ENCODE peak calls at places on chromosome 7, in six cellular contexts. Z, L, F, I, R and K are unnamed samples.

GRCh38 chr7:154997840-154998370 is 5.0 kb downstream of the PAXIP1 start:
- DNase-seq in Z (no peak), L (no peak), F (no peak), I (no peak), R (no peak), K (no peak)

GRCh38 chr7:65441010-65441409 is 67.4 kb downstream of the ZNF92 start:
- DNase-seq in Z (no peak), L (no peak), F (no peak), I (no peak), R (peak; percentile 3), K (no peak)

GRCh38 chr7:89605362-89605761 is 548.9 kb upstream of the STEAP1 start:
- DNase-seq in Z (no peak), L (no peak), F (no peak), I (no peak), R (no peak), K (no peak)

GRCh38 chr7:50389961-50390360 is 60.2 kb downstream of the FIGNL1 start:
- DNase-seq in Z (no peak), L (no peak), F (no peak), I (no peak), R (no peak), K (no peak)

GRCh38 chr7:21869785-21870402 is 75.8 kb downstream of the CDCA7L start:
- DNase-seq in Z (no peak), L (no peak), F (no peak), I (no peak), R (peak; percentile 14), K (no peak)

GRCh38 chr7:41268874-41269273 is 434.0 kb downstream of the INHBA start:
- DNase-seq in Z (no peak), L (no peak), F (no peak), I (no peak), R (no peak), K (no peak)

GRCh38 chr7:93926800-93927199 is 5.3 kb downstream of the GNG11 start:
- DNase-seq in Z (no peak), L (no peak), F (no peak), I (no peak), R (no peak), K (no peak)

GRCh38 chr7:157271315-157271990 is 65.4 kb upstream of the DNAJB6 start:
- DNase-seq in Z (no peak), L (no peak), F (no peak), I (no peak), R (no peak), K (no peak)

GRCh38 chr7:128139406-128139805 is 101.7 kb upstream of the LEP start:
- DNase-seq in Z (no peak), L (no peak), F (no peak), I (no peak), R (no peak), K (no peak)

GRCh38 chr7:128137096-128137655 is 103.9 kb upstream of the LEP start:
- DNase-seq in Z (no peak), L (no peak), F (no peak), I (no peak), R (no peak), K (no peak)

GRCh38 chr7:128135275-128136214 is 104.3 kb upstream of the LRRC4 start:
- DNase-seq in Z (peak; percentile 69), L (peak; percentile 78), F (peak; percentile 34), I (no peak), R (peak; percentile 48), K (peak; percentile 62)

GRCh38 chr7:128132426-128133069 is 101.3 kb upstream of the LRRC4 start:
- DNase-seq in Z (no peak), L (no peak), F (no peak), I (no peak), R (no peak), K (no peak)

GRCh38 chr7:128136215-128136597 is 104.9 kb upstream of the LEP start:
- DNase-seq in Z (no peak), L (no peak), F (no peak), I (no peak), R (no peak), K (no peak)
- TF ChIP-seq CTCF in Z (no peak), L (no peak), F (no peak), I (no peak), R (no peak), K (no peak)

DNA sequence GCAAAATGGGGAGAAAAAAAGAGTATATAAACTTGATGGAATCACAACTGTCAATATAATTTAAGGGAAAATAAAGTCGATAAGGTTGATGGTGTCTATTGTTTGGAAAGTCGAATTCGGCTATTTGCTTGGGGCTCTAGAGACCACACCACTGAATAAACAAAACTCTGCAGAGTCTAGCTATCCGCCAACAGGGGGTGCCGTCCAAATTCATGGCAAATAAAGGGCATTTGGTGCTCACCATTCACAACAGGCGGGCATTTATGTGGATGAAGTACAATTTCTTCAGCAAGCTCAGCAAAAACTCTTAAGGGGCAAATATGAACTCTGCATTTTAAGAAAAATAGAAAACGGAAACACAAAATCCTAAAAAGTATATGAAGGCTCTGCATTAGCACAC is 23.3 kb downstream of the CD36 start:
- DNase-seq in Z (no peak), L (no peak), F (no peak), I (no peak), R (peak; percentile 13), K (no peak)
- TF ChIP-seq CTCF in Z (no peak), L (no peak), F (peak; percentile 6), I (no peak), R (peak; percentile 13), K (no peak)

DNA sequence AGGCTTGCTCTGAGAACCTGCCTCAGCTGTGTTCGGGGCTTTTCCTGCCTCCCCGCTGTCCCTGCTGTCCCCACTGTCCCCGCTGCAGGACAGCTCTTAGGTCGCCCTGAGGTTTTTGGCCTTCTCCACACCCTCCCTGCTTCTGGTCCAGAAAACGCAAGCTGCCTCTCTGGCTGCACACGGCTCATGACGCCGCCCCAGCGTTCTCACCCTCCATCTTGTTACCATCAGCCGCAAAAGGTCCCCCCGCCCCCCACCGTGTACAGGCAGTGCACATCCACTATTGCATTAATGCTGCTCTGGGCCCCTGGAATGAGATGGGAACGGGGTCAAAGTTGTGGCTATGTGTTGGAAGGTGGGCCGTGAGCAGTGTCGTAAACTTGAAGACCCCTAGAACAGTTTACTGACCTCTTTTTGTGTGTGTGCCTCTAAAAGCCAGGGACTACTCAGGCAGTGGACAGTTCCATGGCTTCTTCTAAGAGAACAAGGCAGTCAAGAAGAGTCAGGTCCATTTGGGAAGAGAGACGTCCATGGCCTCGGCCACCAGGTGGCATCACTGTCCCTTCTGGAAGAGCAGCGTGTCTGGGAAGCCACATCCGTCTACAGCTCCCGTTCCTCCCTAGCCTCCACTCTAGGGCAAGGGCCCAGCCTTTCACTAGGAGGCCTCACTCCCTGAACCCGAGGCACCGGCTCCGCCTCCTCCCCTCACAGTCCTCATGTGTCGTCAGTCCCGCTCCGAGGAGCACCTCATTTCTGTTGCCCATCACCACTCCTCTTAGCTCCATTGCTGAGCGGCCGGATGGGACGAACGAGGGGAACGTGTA is 38.5 kb upstream of the MKRN1 start:
- DNase-seq in Z (peak; percentile 34), L (peak; percentile 88), F (peak; percentile 90), I (peak; percentile 35), R (peak; percentile 93), K (peak; percentile 79)
- TF ChIP-seq CTCF in Z (peak; percentile 50), L (peak; percentile 64), F (peak; percentile 89), I (peak; percentile 77), R (peak; percentile 92), K (peak; percentile 85)

GRCh38 chr7:140982508-140982907 is 32.2 kb downstream of the MRPS33 start:
- DNase-seq in Z (no peak), L (no peak), F (no peak), I (no peak), R (no peak), K (no peak)
- TF ChIP-seq CTCF in Z (no peak), L (no peak), F (no peak), I (no peak), R (no peak), K (no peak)